ENCODE peak calls at places on chromosomes 2 and 18, in five cellular contexts. K is right lobe of liver, B is HCT116, C is cardiac fibroblast, T is fibroblast of lung. I is an unnamed sample.

GRCh38 chr18:50950626-50951025 is 17.2 kb upstream of the ELAC1 start:
- DNase-seq in B (no peak), K (no peak), C (no peak), T (no peak), I (no peak)

GRCh38 chr2:172090044-172090946 is 5.0 kb downstream of the DLX1 start:
- DNase-seq in C (no peak), B (no peak), K (no peak), T (no peak), I (no peak)

GRCh38 chr2:62785216-62785615 is 79.7 kb downstream of the EHBP1 start:
- DNase-seq in C (no peak), K (no peak), T (peak; percentile 75), B (no peak), I (peak; percentile 7)

GRCh38 chr2:232886632-232887031 is 16.6 kb downstream of the SNORC start:
- DNase-seq in B (no peak), C (no peak), T (no peak), K (no peak), I (no peak)

GRCh38 chr2:176170606-176171005 is 13.5 kb downstream of the HOXD3 start:
- DNase-seq in T (peak; percentile 76), B (no peak), C (no peak), K (no peak), I (no peak)

GRCh38 chr2:29632018-29632417 is 289.4 kb downstream of the ALK start:
- DNase-seq in K (no peak), T (peak; percentile 58), C (no peak), B (no peak), I (peak; percentile 20)

GRCh38 chr2:47301277-47301618 is 101.7 kb upstream of the MSH2 start:
- DNase-seq in K (no peak), T (no peak), C (no peak), B (no peak), I (no peak)

GRCh38 chr2:37389984-37390765 is 45.7 kb downstream of the QPCT start:
- DNase-seq in C (peak; percentile 75), K (no peak), T (peak; percentile 91), B (peak; percentile 28), I (peak; percentile 74)

GRCh38 chr2:46915281-46915810 is at the start of gene MCFD2:
- DNase-seq in B (no peak), K (no peak), T (no peak), C (peak; percentile 46), I (no peak)

GRCh38 chr2:41847744-41848441 is 199.9 kb upstream of the PKDCC start:
- DNase-seq in C (peak; percentile 64), T (no peak), K (peak; percentile 75), B (no peak), I (no peak)

GRCh38 chr18:63949068-63949737 is at the start of gene HMSD:
- DNase-seq in B (peak; percentile 43), T (peak; percentile 45), K (peak; percentile 77), C (peak; percentile 36), I (peak; percentile 20)
- TF ChIP-seq CTCF in B (peak; percentile 46), T (peak; percentile 28), K (peak; percentile 47), C (peak; percentile 33), I (peak; percentile 61)

GRCh38 chr2:100703744-100704143 is 116.2 kb upstream of the NPAS2 start:
- DNase-seq in T (no peak), K (no peak), C (no peak), B (no peak), I (no peak)
- TF ChIP-seq CTCF in T (no peak), K (no peak), C (no peak), B (peak; percentile 8), I (no peak)

DNA sequence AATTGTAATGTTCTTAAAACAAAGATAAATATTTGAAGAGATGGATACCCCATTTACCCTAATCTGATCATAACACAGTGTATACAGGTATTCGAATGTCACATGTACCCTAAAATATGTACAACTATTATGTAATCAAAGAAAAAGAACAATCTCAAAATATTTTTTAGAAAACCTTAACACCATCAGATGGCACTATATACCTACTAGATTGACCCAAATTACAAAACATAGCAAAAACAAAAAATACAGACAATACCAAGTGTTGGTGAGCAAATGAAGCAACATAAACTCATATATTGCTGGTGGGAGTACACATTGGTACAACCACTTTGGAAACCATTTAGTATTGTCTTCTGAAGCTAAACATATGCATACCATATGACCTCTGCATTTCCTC is 55.6 kb downstream of the GDF7 start:
- DNase-seq in K (no peak), T (no peak), C (no peak), B (no peak), I (no peak)
- TF ChIP-seq CTCF in K (peak; percentile 6), T (no peak), C (no peak), B (no peak), I (no peak)

GRCh38 chr2:230924470-230925341 is at the start of gene GPR55:
- DNase-seq in K (peak; percentile 46), C (no peak), T (no peak), B (no peak), I (no peak)
- TF ChIP-seq CTCF in K (no peak), C (peak; percentile 11), T (no peak), B (peak; percentile 57), I (peak; percentile 28)